ENCODE peak calls at places on chromosomes 4 and X, in six cellular contexts. J is effector memory CD4-positive, alpha-beta T cell; C is CD8-positive, alpha-beta memory T cell; Y is hepatocyte; E is cardiac muscle cell; F is neural progenitor cell. I is an unnamed sample. For H3K4me1, the result is how much of the 10 kb centered on the place peaks cover.

GRCh38 chr4:164959896-164960295 is 17.6 kb downstream of the TRIM61 start:
- DNase-seq in J (no peak), C (no peak), Y (no peak), E (peak), F (no peak), I (no peak)

GRCh38 chr4:54440394-54441223 is 211.5 kb downstream of the PDGFRA start:
- DNase-seq in J (no peak), C (no peak), Y (peak), E (peak), F (peak), I (no peak)

GRCh38 chr4:184282895-184283654 is 65.4 kb upstream of the ENPP6 start:
- DNase-seq in J (no peak), C (no peak), Y (no peak), E (no peak), F (no peak), I (no peak)

GRCh38 chrX:10579018-10579752 is 41.2 kb downstream of the MID1 start:
- DNase-seq in J (no peak), C (no peak), Y (peak), E (peak), F (no peak), I (no peak)

GRCh38 chr4:112916868-112917267 is 132.6 kb upstream of the ANK2 start:
- DNase-seq in J (no peak), C (no peak), Y (no peak), E (peak), F (no peak), I (no peak)

GRCh38 chr4:109276482-109277095 is 25.9 kb downstream of the COL25A1 start:
- DNase-seq in J (no peak), C (no peak), Y (no peak), E (no peak), F (no peak), I (no peak)

GRCh38 chrX:69268637-69269036 is 103.4 kb upstream of the PJA1 start:
- DNase-seq in J (no peak), C (no peak), Y (no peak), E (no peak), F (no peak), I (no peak)

GRCh38 chr4:184934961-184935360 is 83.3 kb upstream of the HELT start:
- DNase-seq in J (no peak), C (no peak), Y (no peak), E (no peak), F (no peak), I (no peak)

GRCh38 chr4:16750216-16750615 is 148.2 kb downstream of the LDB2 start:
- DNase-seq in J (no peak), C (no peak), Y (no peak), E (no peak), F (no peak), I (no peak)

GRCh38 chrX:108223606-108224005 is 132.0 kb downstream of the ATG4A start:
- DNase-seq in J (no peak), C (no peak), Y (no peak), E (peak), F (no peak), I (no peak)

GRCh38 chrX:112852850-112853249 is 12.2 kb upstream of the AMOT start:
- DNase-seq in J (no peak), C (no peak), Y (no peak), E (no peak), F (no peak), I (no peak)

GRCh38 chrX:55709735-55710134 is 7.8 kb upstream of the RRAGB start:
- DNase-seq in J (no peak), C (no peak), Y (no peak), E (no peak), F (peak), I (no peak)

GRCh38 chr4:8286719-8287355 is 17.3 kb downstream of the HTRA3 start:
- DNase-seq in J (no peak), C (no peak), Y (no peak), E (no peak), F (no peak), I (no peak)

GRCh38 chr4:11949355-11949754 is 520.7 kb upstream of the HS3ST1 start:
- DNase-seq in J (no peak), C (no peak), Y (peak), E (no peak), F (no peak), I (no peak)

GRCh38 chr4:173211838-173212237 is 43.2 kb downstream of the GALNT7 start:
- DNase-seq in J (no peak), C (no peak), Y (peak), E (peak), F (no peak), I (no peak)

GRCh38 chrX:23785564-23785963 is 2.6 kb downstream of the SAT1 start:
- DNase-seq in J (no peak), C (no peak), Y (no peak), E (no peak), F (no peak), I (no peak)

GRCh38 chr4:151641167-151641566 is 119.6 kb downstream of the GATB start:
- DNase-seq in J (no peak), C (no peak), Y (no peak), E (peak), F (no peak), I (no peak)

GRCh38 chr4:55768291-55768690 is 51.3 kb upstream of the EXOC1L start:
- DNase-seq in J (no peak), C (no peak), Y (peak), E (peak), F (peak), I (no peak)

GRCh38 chrX:140526138-140526537 is 21.3 kb upstream of the SOX3 start:
- DNase-seq in J (no peak), C (no peak), Y (no peak), E (no peak), F (peak), I (no peak)

GRCh38 chr4:147509386-147509785 is 28.5 kb downstream of the EDNRA start:
- DNase-seq in J (no peak), C (no peak), Y (no peak), E (no peak), F (no peak), I (no peak)

GRCh38 chr4:155722336-155722735 is 36.5 kb upstream of the GUCY1B1 start:
- DNase-seq in J (no peak), C (no peak), Y (no peak), E (no peak), F (no peak), I (no peak)

GRCh38 chr4:111639120-111639519 is 506.1 kb upstream of the FAM241A start:
- DNase-seq in J (no peak), C (no peak), Y (peak), E (peak), F (no peak), I (no peak)

GRCh38 chr4:151569650-151570049 is 160.7 kb downstream of the FHIP1A start:
- DNase-seq in J (no peak), C (no peak), Y (peak), E (no peak), F (no peak), I (no peak)

GRCh38 chrX:152601848-152602616 is 35.7 kb upstream of the GABRQ start:
- DNase-seq in J (no peak), C (no peak), Y (no peak), E (no peak), F (peak), I (no peak)

GRCh38 chr4:171896426-171896825 is 83.2 kb downstream of the GALNTL6 start:
- DNase-seq in J (no peak), C (no peak), Y (no peak), E (no peak), F (peak), I (no peak)

GRCh38 chrX:1205681-1206611 is 6.5 kb downstream of the CRLF2 start:
- DNase-seq in J (peak), C (peak), Y (peak), E (peak), F (peak), I (peak)

GRCh38 chr4:108940086-108941033 is 177.5 kb upstream of the ETNPPL start:
- DNase-seq in J (no peak), C (no peak), Y (no peak), E (no peak), F (no peak), I (no peak)

GRCh38 chrX:32185160-32185559 is 1026.2 kb downstream of the DMD start:
- DNase-seq in J (no peak), C (no peak), Y (no peak), E (no peak), F (no peak), I (no peak)

GRCh38 chr4:82043809-82044137 is 330.0 kb downstream of the HNRNPD start:
- DNase-seq in J (no peak), C (no peak), Y (no peak), E (no peak), F (no peak), I (no peak)
- H3K4me3 ChIP-seq in J (no peak), C (no peak), Y (peak), E (peak), F (peak), I (no peak)

DNA sequence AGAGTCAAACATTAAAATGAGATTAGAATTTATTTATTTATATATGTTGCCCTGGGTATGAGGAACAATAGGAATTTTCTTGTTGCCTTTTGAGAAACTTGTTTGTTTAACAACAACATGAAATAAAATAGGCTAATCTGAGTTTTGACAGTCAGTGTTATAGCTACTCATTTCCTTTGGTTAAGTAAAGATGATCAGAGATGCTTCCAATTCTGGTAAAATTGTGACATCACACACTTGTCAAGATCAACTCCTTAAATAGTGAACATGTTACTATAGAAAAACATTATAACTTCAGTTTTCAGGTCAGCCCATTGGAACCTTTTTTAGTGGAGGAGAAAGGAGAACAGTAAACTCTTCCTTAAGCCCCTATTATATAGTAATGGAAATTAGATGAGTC is 136.1 kb downstream of the STIM2 start:
- DNase-seq in J (no peak), C (no peak), Y (no peak), E (no peak), F (no peak), I (no peak)
- H3K4me1 ChIP-seq in J (under half), C (under half), Y (under half), E (under half), F (under half), I (under half)

GRCh38 chrX:13093489-13094140 is 49.2 kb upstream of the FAM9C start:
- DNase-seq in J (peak), C (no peak), Y (no peak), E (no peak), F (no peak), I (no peak)

GRCh38 chrX:13092455-13092941 is 48.1 kb upstream of the FAM9C start:
- DNase-seq in J (peak), C (peak), Y (no peak), E (no peak), F (no peak), I (peak)

GRCh38 chrX:13094780-13095425 is 50.5 kb upstream of the FAM9C start:
- DNase-seq in J (no peak), C (no peak), Y (no peak), E (peak), F (peak), I (no peak)

GRCh38 chrX:13091111-13091765 is 46.8 kb upstream of the FAM9C start:
- DNase-seq in J (no peak), C (peak), Y (no peak), E (peak), F (no peak), I (no peak)

GRCh38 chrX:13094374-13094773 is 50.0 kb upstream of the FAM9C start:
- DNase-seq in J (no peak), C (no peak), Y (no peak), E (no peak), F (no peak), I (no peak)
- H3K27ac ChIP-seq in J (peak), C (peak), Y (peak), E (no peak), F (no peak), I (peak)

GRCh38 chr4:122798101-122798500 is 28.5 kb upstream of the FGF2 start:
- DNase-seq in J (no peak), C (no peak), Y (peak), E (peak), F (peak), I (no peak)
- H3K4me3 ChIP-seq in J (no peak), C (no peak), Y (no peak), E (no peak), F (no peak), I (no peak)

DNA sequence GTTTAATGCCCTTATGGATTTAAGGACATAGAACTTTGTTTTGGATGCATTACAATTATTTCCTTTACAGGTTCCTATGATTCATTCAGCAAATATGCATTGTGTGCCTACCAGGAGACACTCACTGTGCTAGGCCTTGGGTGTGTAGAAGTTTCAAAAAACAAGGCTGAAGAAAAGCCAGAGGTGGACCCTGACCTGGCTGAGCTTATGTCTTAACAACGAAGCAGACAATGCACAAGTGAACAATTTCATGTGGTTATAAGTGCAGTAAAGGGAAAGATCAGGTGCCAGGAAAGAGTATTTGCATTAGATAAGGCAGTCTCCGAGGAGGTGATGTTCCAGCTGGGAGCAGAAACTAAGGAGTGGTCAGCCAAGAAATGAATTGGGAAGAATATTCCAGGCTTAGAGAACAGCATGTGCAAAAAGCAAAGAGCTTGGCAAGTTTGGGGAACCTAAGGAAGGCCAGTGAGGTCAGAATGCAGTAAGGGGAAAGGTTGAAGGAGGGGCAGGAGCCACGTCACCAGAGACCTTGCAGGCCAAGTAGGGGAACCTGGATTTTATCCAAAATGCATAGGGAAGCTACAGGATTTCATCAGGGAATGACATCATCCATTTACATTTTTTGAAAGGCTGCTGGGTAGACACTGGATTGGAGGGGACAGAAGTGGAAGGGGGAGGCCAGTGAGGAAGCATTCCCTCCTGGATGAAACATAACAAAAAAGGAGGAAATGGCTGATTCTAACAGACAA is 193.6 kb downstream of the SOWAHB start:
- DNase-seq in J (no peak), C (no peak), Y (peak), E (peak), F (no peak), I (no peak)
- H3K4me1 ChIP-seq in J (under half), C (under half), Y (half or more), E (under half), F (under half), I (under half)

GRCh38 chr4:70915048-70915815 is 13.1 kb downstream of the MOB1B start:
- DNase-seq in J (no peak), C (no peak), Y (no peak), E (peak), F (no peak), I (no peak)
- H3K27ac ChIP-seq in J (no peak), C (no peak), Y (no peak), E (no peak), F (no peak), I (no peak)

DNA sequence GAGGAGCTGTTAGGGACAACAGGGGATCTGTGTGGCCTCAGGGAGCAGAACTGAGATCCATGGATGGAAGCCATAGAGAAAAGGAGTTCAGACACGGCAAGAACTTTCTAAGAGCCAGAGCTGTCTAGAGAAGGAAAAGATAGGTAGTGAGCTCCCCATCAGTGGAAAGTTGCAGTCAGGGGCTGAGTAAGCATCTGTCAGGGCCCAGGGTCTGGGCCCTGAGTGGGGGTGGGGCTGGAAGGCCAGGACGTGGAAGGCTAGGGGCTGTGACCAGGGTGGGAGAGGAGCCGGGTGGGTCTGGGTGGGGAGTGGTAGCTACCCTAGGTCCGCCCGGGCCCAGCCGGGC is 324 bp upstream of the MSN start:
- DNase-seq in J (no peak), C (no peak), Y (no peak), E (no peak), F (no peak), I (no peak)
- H3K4me3 ChIP-seq in J (no peak), C (no peak), Y (no peak), E (peak), F (peak), I (no peak)

I was measured in naive thymus-derived CD4-positive, alpha-beta T cell.